ENCODE peak calls at places on chromosomes 4 and X, in nine cellular contexts. M, I, B, U, X, P, F, J and V are unnamed samples. For H3K9me3, the result is how much of the 10 kb centered on the place peaks cover.

GRCh38 chr4:53185853-53186590 is 179.8 kb downstream of the SCFD2 start:
- DNase-seq in X (no peak), F (peak), M (no peak), U (no peak), P (no peak), J (no peak), I (peak), B (peak), V (no peak)

GRCh38 chr4:155094421-155094820 is 114.0 kb upstream of the NPY2R start:
- DNase-seq in M (no peak), P (no peak), I (no peak), J (no peak), X (no peak), F (peak), B (no peak), U (no peak), V (no peak)

GRCh38 chr4:116005806-116006088 is 892.3 kb upstream of the NDST4 start:
- DNase-seq in F (peak), M (no peak), I (no peak), B (no peak), P (no peak), U (no peak), J (no peak), X (no peak), V (no peak)

GRCh38 chr4:186787536-186787935 is 63.9 kb upstream of the FAT1 start:
- DNase-seq in X (no peak), F (no peak), I (no peak), U (no peak), P (no peak), J (no peak), M (no peak), B (no peak), V (no peak)

GRCh38 chr4:7282094-7282370 is 89.7 kb downstream of the SORCS2 start:
- DNase-seq in X (no peak), B (no peak), U (no peak), M (no peak), I (no peak), F (no peak), P (no peak), J (no peak), V (no peak)

GRCh38 chr4:98722000-98722399 is 63.6 kb upstream of the TSPAN5 start:
- DNase-seq in X (no peak), U (no peak), F (no peak), J (no peak), P (no peak), M (no peak), I (no peak), B (no peak), V (no peak)

GRCh38 chr4:129429566-129430339 is 333.8 kb downstream of the C4orf33 start:
- DNase-seq in B (no peak), U (no peak), M (no peak), P (no peak), J (no peak), X (no peak), F (peak), I (no peak), V (no peak)

GRCh38 chr4:112348488-112349158 is 51.5 kb downstream of the ALPK1 start:
- DNase-seq in I (peak), U (no peak), P (peak), B (peak), J (peak), F (peak), X (no peak), M (no peak), V (no peak)

GRCh38 chr4:53854991-53855885 is 209.2 kb downstream of the CHIC2 start:
- DNase-seq in U (no peak), B (peak), X (no peak), M (peak), J (no peak), F (peak), P (no peak), I (peak), V (no peak)

GRCh38 chr4:54099959-54100606 is at the start of gene GSX2:
- DNase-seq in I (no peak), X (no peak), J (no peak), F (peak), B (no peak), U (no peak), P (peak), M (no peak), V (no peak)

GRCh38 chrX:65575024-65575423 is 40.4 kb upstream of the LAS1L start:
- DNase-seq in P (no peak), J (no peak), M (no peak), B (peak), I (peak), U (no peak), X (no peak), F (no peak), V (no peak)
- H3K9me3 ChIP-seq in P (under half), J (under half), M (under half), B (under half), I (under half), U (under half), X (under half), F (under half), V (under half)

GRCh38 chr4:126895988-126896570 is 736.7 kb upstream of the INTU start:
- DNase-seq in J (no peak), M (no peak), P (no peak), B (no peak), I (peak), F (no peak), X (no peak), U (no peak), V (no peak)
- H3K9me3 ChIP-seq in J (under half), M (under half), P (under half), B (under half), I (under half), F (under half), X (under half), U (under half), V (under half)

DNA sequence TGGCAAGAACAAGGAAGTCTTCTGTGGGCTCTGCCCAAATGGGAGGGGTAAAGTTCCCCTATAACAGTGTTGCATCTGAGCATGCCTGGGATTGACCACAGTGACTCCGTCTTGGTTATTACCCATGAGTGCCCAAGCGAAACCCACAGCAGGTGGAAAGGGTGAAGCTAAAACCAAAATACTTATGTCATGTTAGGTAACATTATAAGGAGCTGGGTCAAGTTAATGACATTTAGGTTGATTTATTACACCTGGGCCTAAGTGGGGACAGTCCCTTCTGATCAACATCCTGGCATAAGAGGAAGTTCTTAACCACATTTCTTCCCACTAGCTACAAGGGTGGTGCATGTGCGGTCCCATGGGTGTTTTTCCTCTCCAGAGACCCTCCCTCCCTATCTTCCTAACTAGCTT is 1.3 kb upstream of the ZNF732 start:
- DNase-seq in M (peak), J (no peak), X (no peak), P (no peak), B (no peak), I (no peak), F (no peak), U (no peak), V (no peak)
- H3K9me3 ChIP-seq in M (half or more), J (under half), X (under half), P (under half), B (under half), I (under half), F (under half), U (under half), V (under half)

GRCh38 chr4:288891-289290 is 16.4 kb downstream of the ZNF732 start:
- DNase-seq in M (no peak), I (no peak), U (no peak), F (no peak), J (no peak), B (peak), X (no peak), P (no peak), V (no peak)

DNA sequence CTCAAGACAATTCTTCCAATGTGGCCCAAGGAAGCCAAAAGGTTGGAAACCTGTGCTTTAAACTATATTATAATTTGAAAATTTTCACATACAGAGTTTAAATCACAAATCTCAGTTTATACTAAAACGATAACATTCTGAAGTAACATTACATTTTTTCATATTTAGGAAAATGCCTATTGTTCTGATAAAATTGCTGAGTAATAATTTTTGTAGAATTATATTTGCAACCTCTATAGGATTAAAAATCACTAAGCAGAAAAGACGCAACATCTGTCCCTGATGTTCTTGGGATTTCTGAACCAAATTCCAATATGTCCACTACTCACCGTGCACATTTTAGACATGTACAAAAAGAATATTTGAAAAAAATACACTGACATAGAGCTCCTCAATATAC is 10.5 kb downstream of the ZNF732 start:
- DNase-seq in M (no peak), P (no peak), I (no peak), J (no peak), X (no peak), U (no peak), B (no peak), F (no peak), V (no peak)
- H3K9me3 ChIP-seq in M (under half), P (under half), I (under half), J (under half), X (under half), U (half or more), B (under half), F (under half), V (under half)

GRCh38 chr4:108547682-108548081 is 72.7 kb upstream of the RPL34 start:
- DNase-seq in B (no peak), J (no peak), U (no peak), M (no peak), P (no peak), F (no peak), X (no peak), I (no peak), V (no peak)

GRCh38 chr4:108544504-108544903 is 75.9 kb upstream of the RPL34 start:
- DNase-seq in B (peak), U (no peak), M (no peak), F (peak), J (no peak), X (no peak), P (no peak), I (peak), V (no peak)

GRCh38 chr4:108543359-108543968 is 76.9 kb upstream of the RPL34 start:
- DNase-seq in X (no peak), I (no peak), J (no peak), F (no peak), M (no peak), P (no peak), B (no peak), U (no peak), V (no peak)

GRCh38 chr4:108546728-108547127 is 73.6 kb upstream of the RPL34 start:
- DNase-seq in F (no peak), P (no peak), I (no peak), M (no peak), J (no peak), B (no peak), U (no peak), X (no peak), V (no peak)
- H3K9me3 ChIP-seq in F (under half), P (under half), I (under half), M (under half), J (under half), B (under half), U (under half), X (under half), V (under half)

GRCh38 chrX:155211208-155211607 is 5.1 kb upstream of the VBP1 start:
- DNase-seq in M (no peak), P (no peak), X (no peak), J (no peak), U (no peak), I (no peak), B (no peak), F (no peak), V (no peak)
- H3K9me3 ChIP-seq in M (under half), P (under half), X (under half), J (under half), U (under half), I (under half), B (under half), F (under half), V (under half)